ENCODE peak calls at places on chromosomes 7 and 10, in nine cellular contexts. W is GM18507, P is hippocampal formation, A is anterior cingulate cortex, H is Kasumi-1, F is ELR, B is T1000, K is ureter, M is progenitor cell of endocrine pancreas. Y is an unnamed sample.

GRCh38 chr10:79123547-79123963 is 54.8 kb downstream of the ZMIZ1 start:
- DNase-seq in B (no peak), A (no peak), H (no peak), W (no peak), F (no peak), M (no peak), P (no peak), K (no peak), Y (no peak)

GRCh38 chr7:93016085-93016471 is 101.7 kb downstream of the SAMD9 start:
- DNase-seq in H (peak), P (no peak), B (no peak), F (peak), M (no peak), K (no peak), W (no peak), A (no peak), Y (no peak)

GRCh38 chr7:157763279-157764000 is 426.6 kb downstream of the DNAJB6 start:
- DNase-seq in M (no peak), A (no peak), F (no peak), K (no peak), H (no peak), B (no peak), P (no peak), W (no peak), Y (no peak)

GRCh38 chr10:79391231-79392019 is 44.2 kb downstream of the PPIF start:
- DNase-seq in M (no peak), W (no peak), F (no peak), K (peak), B (no peak), H (no peak), P (no peak), A (no peak), Y (no peak)

GRCh38 chr7:27487509-27487908 is 175.2 kb downstream of the HIBADH start:
- DNase-seq in P (no peak), A (no peak), B (no peak), H (no peak), F (no peak), W (no peak), K (no peak), M (no peak), Y (no peak)

GRCh38 chr7:42843209-42843800 is 68.6 kb downstream of the C7orf25 start:
- DNase-seq in K (no peak), W (no peak), P (peak), M (no peak), A (peak), H (peak), B (no peak), F (peak), Y (peak)

GRCh38 chr10:70323697-70324340 is 40.0 kb upstream of the NPFFR1 start:
- DNase-seq in H (no peak), K (no peak), M (no peak), W (no peak), F (no peak), B (no peak), P (no peak), A (no peak), Y (no peak)

GRCh38 chr7:129923709-129924108 is 29.1 kb downstream of the UBE2H start:
- DNase-seq in M (no peak), W (peak), K (no peak), F (peak), A (no peak), H (no peak), B (no peak), P (no peak), Y (no peak)

GRCh38 chr7:74306737-74307469 is 17.7 kb downstream of the CLIP2 start:
- DNase-seq in H (no peak), M (no peak), B (peak), A (peak), P (peak), F (peak), W (no peak), K (peak), Y (peak)

GRCh38 chr7:27112960-27113949 is 10.8 kb upstream of the HOXA2 start:
- DNase-seq in H (no peak), F (peak), P (no peak), A (no peak), K (peak), B (no peak), W (no peak), M (peak), Y (no peak)

GRCh38 chr10:132964231-132964630 is 21.9 kb upstream of the CFAP46 start:
- DNase-seq in A (no peak), B (no peak), H (no peak), W (no peak), M (no peak), K (no peak), P (no peak), F (no peak), Y (no peak)

GRCh38 chr7:152341039-152341913 is 94.5 kb downstream of the KMT2C start:
- DNase-seq in A (peak), H (peak), W (no peak), P (peak), F (peak), M (no peak), B (no peak), K (no peak), Y (peak)

GRCh38 chr7:27262121-27262520 is 19.5 kb downstream of the EVX1 start:
- DNase-seq in W (no peak), B (no peak), P (no peak), A (no peak), H (no peak), F (peak), K (no peak), M (no peak), Y (no peak)

GRCh38 chr7:502296-502695 is 17.4 kb downstream of the PDGFA start:
- DNase-seq in F (no peak), M (no peak), A (no peak), P (no peak), K (no peak), B (no peak), H (no peak), W (no peak), Y (no peak)

GRCh38 chr7:121102619-121103018 is 114.1 kb downstream of the CPED1 start:
- DNase-seq in W (no peak), M (no peak), K (no peak), A (no peak), P (no peak), F (no peak), H (no peak), B (no peak), Y (no peak)

GRCh38 chr10:1216576-1217236 is 160.5 kb downstream of the WDR37 start:
- DNase-seq in F (no peak), P (no peak), H (no peak), W (no peak), B (no peak), K (no peak), M (no peak), A (no peak), Y (no peak)

GRCh38 chr10:35433851-35434426 is 97.6 kb downstream of the CCNY start:
- DNase-seq in H (no peak), P (no peak), A (no peak), F (no peak), W (no peak), B (no peak), K (no peak), M (no peak), Y (no peak)